ENCODE peak calls at places on chromosomes 4 and X, in five cellular contexts. One of them, this sample, is unnamed.

GRCh38 chr4:6480532-6481088 is 8.2 kb upstream of the PPP2R2C start:
- DNase-seq in iPS-NIHi11: no peak
- DNase-seq in amniotic stem cell: no peak
- DNase-seq in astrocyte of the cerebellum: no peak
- DNase-seq in naive thymus-derived CD4-positive, alpha-beta T cell: no peak
- DNase-seq in this sample: no peak

GRCh38 chrX:69214463-69214862 is 49.2 kb upstream of the PJA1 start:
- DNase-seq in astrocyte of the cerebellum: no peak
- DNase-seq in naive thymus-derived CD4-positive, alpha-beta T cell: no peak
- DNase-seq in iPS-NIHi11: no peak
- DNase-seq in amniotic stem cell: no peak
- DNase-seq in this sample: no peak

GRCh38 chr4:156889616-156890594 is 81.7 kb downstream of the PDGFC start:
- DNase-seq in naive thymus-derived CD4-positive, alpha-beta T cell: no peak
- DNase-seq in iPS-NIHi11: no peak
- DNase-seq in amniotic stem cell: no peak
- DNase-seq in astrocyte of the cerebellum: peak; percentile 24
- DNase-seq in this sample: no peak

GRCh38 chr4:11480683-11481082 is 52.0 kb upstream of the HS3ST1 start:
- DNase-seq in naive thymus-derived CD4-positive, alpha-beta T cell: no peak
- DNase-seq in amniotic stem cell: no peak
- DNase-seq in iPS-NIHi11: no peak
- DNase-seq in astrocyte of the cerebellum: no peak
- DNase-seq in this sample: no peak

GRCh38 chr4:170214101-170214500 is 124.3 kb upstream of the AADAT start:
- DNase-seq in astrocyte of the cerebellum: no peak
- DNase-seq in naive thymus-derived CD4-positive, alpha-beta T cell: no peak
- DNase-seq in iPS-NIHi11: no peak
- DNase-seq in amniotic stem cell: no peak
- DNase-seq in this sample: no peak

GRCh38 chr4:40910706-40911105 is 161.0 kb downstream of the NSUN7 start:
- DNase-seq in iPS-NIHi11: no peak
- DNase-seq in naive thymus-derived CD4-positive, alpha-beta T cell: no peak
- DNase-seq in astrocyte of the cerebellum: no peak
- DNase-seq in amniotic stem cell: no peak
- DNase-seq in this sample: no peak

GRCh38 chrX:97860206-97860605 is 976.5 kb downstream of the RPA4 start:
- DNase-seq in naive thymus-derived CD4-positive, alpha-beta T cell: no peak
- DNase-seq in astrocyte of the cerebellum: peak; percentile 6
- DNase-seq in iPS-NIHi11: no peak
- DNase-seq in amniotic stem cell: no peak
- DNase-seq in this sample: no peak

GRCh38 chr4:44848466-44848865 is 122.1 kb upstream of the GNPDA2 start:
- DNase-seq in amniotic stem cell: no peak
- DNase-seq in naive thymus-derived CD4-positive, alpha-beta T cell: no peak
- DNase-seq in astrocyte of the cerebellum: no peak
- DNase-seq in iPS-NIHi11: no peak
- DNase-seq in this sample: no peak

GRCh38 chr4:73728091-73728741 is 12.2 kb upstream of the CXCL8 start:
- DNase-seq in iPS-NIHi11: no peak
- DNase-seq in naive thymus-derived CD4-positive, alpha-beta T cell: no peak
- DNase-seq in amniotic stem cell: no peak
- DNase-seq in astrocyte of the cerebellum: no peak
- DNase-seq in this sample: no peak

GRCh38 chr4:161252520-161253141 is 911.2 kb downstream of the FSTL5 start:
- DNase-seq in iPS-NIHi11: peak; percentile 37
- DNase-seq in amniotic stem cell: no peak
- DNase-seq in astrocyte of the cerebellum: no peak
- DNase-seq in naive thymus-derived CD4-positive, alpha-beta T cell: no peak
- DNase-seq in this sample: no peak

GRCh38 chr4:10619220-10619619 is 65.3 kb downstream of the CLNK start:
- DNase-seq in amniotic stem cell: no peak
- DNase-seq in naive thymus-derived CD4-positive, alpha-beta T cell: no peak
- DNase-seq in iPS-NIHi11: no peak
- DNase-seq in astrocyte of the cerebellum: peak; percentile 96
- DNase-seq in this sample: no peak

GRCh38 chr4:161822174-161822573 is 341.6 kb downstream of the FSTL5 start:
- DNase-seq in naive thymus-derived CD4-positive, alpha-beta T cell: no peak
- DNase-seq in astrocyte of the cerebellum: no peak
- DNase-seq in iPS-NIHi11: no peak
- DNase-seq in amniotic stem cell: no peak
- DNase-seq in this sample: no peak

GRCh38 chr4:66629927-66630326 is 915.4 kb downstream of the CENPC start:
- DNase-seq in amniotic stem cell: no peak
- DNase-seq in iPS-NIHi11: no peak
- DNase-seq in astrocyte of the cerebellum: no peak
- DNase-seq in naive thymus-derived CD4-positive, alpha-beta T cell: no peak
- DNase-seq in this sample: no peak

GRCh38 chr4:184384056-184384809 is 90.1 kb downstream of the IRF2 start:
- DNase-seq in naive thymus-derived CD4-positive, alpha-beta T cell: no peak
- DNase-seq in astrocyte of the cerebellum: peak; percentile 89
- DNase-seq in iPS-NIHi11: no peak
- DNase-seq in amniotic stem cell: peak; percentile 37
- DNase-seq in this sample: no peak

GRCh38 chrX:15915959-15916703 is 61.5 kb upstream of the AP1S2 start:
- DNase-seq in naive thymus-derived CD4-positive, alpha-beta T cell: no peak
- DNase-seq in amniotic stem cell: no peak
- DNase-seq in iPS-NIHi11: no peak
- DNase-seq in astrocyte of the cerebellum: no peak
- DNase-seq in this sample: no peak

GRCh38 chr4:150814873-150815272 is 200.2 kb downstream of the LRBA start:
- DNase-seq in amniotic stem cell: no peak
- DNase-seq in iPS-NIHi11: no peak
- DNase-seq in astrocyte of the cerebellum: no peak
- DNase-seq in naive thymus-derived CD4-positive, alpha-beta T cell: no peak
- DNase-seq in this sample: no peak

This sample was measured in stimulated activated naive CD4-positive, alpha-beta T cell.